ENCODE peak calls at places on chromosomes 3 and 15, in ten cellular contexts. One of them, this sample, is unnamed.

GRCh38 chr3:135915206-135915605 is 50.3 kb upstream of the PPP2R3A start:
- DNase-seq in effector memory CD4-positive, alpha-beta T cell: no peak
- DNase-seq in cardiac muscle cell: no peak
- DNase-seq in AG08395: no peak
- DNase-seq in omental fat pad: no peak
- DNase-seq in ELR: peak
- DNase-seq in mesendoderm: no peak
- DNase-seq in GM13976: no peak
- DNase-seq in fibroblast of villous mesenchyme: no peak
- DNase-seq in lung: no peak
- DNase-seq in this sample: peak

GRCh38 chr15:89171136-89172072 is 50.0 kb downstream of the RLBP1 start:
- DNase-seq in cardiac muscle cell: peak
- DNase-seq in GM13976: peak
- DNase-seq in lung: peak
- DNase-seq in AG08395: peak
- DNase-seq in effector memory CD4-positive, alpha-beta T cell: no peak
- DNase-seq in mesendoderm: peak
- DNase-seq in fibroblast of villous mesenchyme: peak
- DNase-seq in ELR: peak
- DNase-seq in omental fat pad: no peak
- DNase-seq in this sample: peak

GRCh38 chr3:52471371-52472238 is 16.2 kb downstream of the NISCH start:
- DNase-seq in fibroblast of villous mesenchyme: peak
- DNase-seq in GM13976: peak
- DNase-seq in mesendoderm: peak
- DNase-seq in ELR: peak
- DNase-seq in effector memory CD4-positive, alpha-beta T cell: no peak
- DNase-seq in omental fat pad: peak
- DNase-seq in cardiac muscle cell: peak
- DNase-seq in lung: peak
- DNase-seq in AG08395: peak
- DNase-seq in this sample: peak

GRCh38 chr3:171813897-171814460 is 3.7 kb upstream of the PLD1 start:
- DNase-seq in ELR: peak
- DNase-seq in mesendoderm: no peak
- DNase-seq in effector memory CD4-positive, alpha-beta T cell: no peak
- DNase-seq in lung: no peak
- DNase-seq in cardiac muscle cell: no peak
- DNase-seq in GM13976: peak
- DNase-seq in omental fat pad: no peak
- DNase-seq in fibroblast of villous mesenchyme: peak
- DNase-seq in AG08395: peak
- DNase-seq in this sample: no peak

GRCh38 chr3:143120716-143121239 is 1.2 kb downstream of the CHST2 start:
- DNase-seq in AG08395: peak
- DNase-seq in ELR: peak
- DNase-seq in lung: no peak
- DNase-seq in omental fat pad: no peak
- DNase-seq in GM13976: peak
- DNase-seq in mesendoderm: peak
- DNase-seq in effector memory CD4-positive, alpha-beta T cell: no peak
- DNase-seq in cardiac muscle cell: peak
- DNase-seq in fibroblast of villous mesenchyme: no peak
- DNase-seq in this sample: peak

GRCh38 chr15:74131618-74132191 is 1.3 kb downstream of the ISLR2 start:
- DNase-seq in omental fat pad: no peak
- DNase-seq in fibroblast of villous mesenchyme: no peak
- DNase-seq in AG08395: no peak
- DNase-seq in GM13976: no peak
- DNase-seq in cardiac muscle cell: no peak
- DNase-seq in lung: no peak
- DNase-seq in ELR: no peak
- DNase-seq in effector memory CD4-positive, alpha-beta T cell: no peak
- DNase-seq in mesendoderm: no peak
- DNase-seq in this sample: no peak

GRCh38 chr15:83747050-83747717 is 93.3 kb downstream of the ADAMTSL3 start:
- DNase-seq in GM13976: no peak
- DNase-seq in effector memory CD4-positive, alpha-beta T cell: no peak
- DNase-seq in mesendoderm: peak
- DNase-seq in AG08395: peak
- DNase-seq in ELR: peak
- DNase-seq in cardiac muscle cell: no peak
- DNase-seq in omental fat pad: no peak
- DNase-seq in fibroblast of villous mesenchyme: peak
- DNase-seq in lung: no peak
- DNase-seq in this sample: peak

GRCh38 chr3:37058117-37058516 is 64.8 kb downstream of the MLH1 start:
- DNase-seq in AG08395: no peak
- DNase-seq in mesendoderm: no peak
- DNase-seq in cardiac muscle cell: no peak
- DNase-seq in GM13976: no peak
- DNase-seq in effector memory CD4-positive, alpha-beta T cell: no peak
- DNase-seq in omental fat pad: no peak
- DNase-seq in ELR: no peak
- DNase-seq in lung: no peak
- DNase-seq in fibroblast of villous mesenchyme: no peak
- DNase-seq in this sample: no peak

GRCh38 chr15:51114437-51115119 is 19.9 kb upstream of the TNFAIP8L3 start:
- DNase-seq in AG08395: no peak
- DNase-seq in fibroblast of villous mesenchyme: no peak
- DNase-seq in cardiac muscle cell: no peak
- DNase-seq in GM13976: no peak
- DNase-seq in omental fat pad: no peak
- DNase-seq in ELR: no peak
- DNase-seq in mesendoderm: no peak
- DNase-seq in effector memory CD4-positive, alpha-beta T cell: no peak
- DNase-seq in lung: no peak
- DNase-seq in this sample: no peak

GRCh38 chr3:147890114-147890513 is 480.9 kb downstream of the ZIC1 start:
- DNase-seq in cardiac muscle cell: no peak
- DNase-seq in omental fat pad: no peak
- DNase-seq in lung: no peak
- DNase-seq in AG08395: no peak
- DNase-seq in GM13976: no peak
- DNase-seq in ELR: no peak
- DNase-seq in mesendoderm: no peak
- DNase-seq in fibroblast of villous mesenchyme: no peak
- DNase-seq in effector memory CD4-positive, alpha-beta T cell: no peak
- DNase-seq in this sample: no peak

GRCh38 chr3:77251136-77251535 is 211.2 kb downstream of the ROBO2 start:
- DNase-seq in lung: no peak
- DNase-seq in GM13976: no peak
- DNase-seq in effector memory CD4-positive, alpha-beta T cell: no peak
- DNase-seq in omental fat pad: no peak
- DNase-seq in cardiac muscle cell: no peak
- DNase-seq in fibroblast of villous mesenchyme: no peak
- DNase-seq in mesendoderm: peak
- DNase-seq in ELR: no peak
- DNase-seq in AG08395: no peak
- DNase-seq in this sample: no peak

GRCh38 chr3:172256101-172256687 is 192.1 kb downstream of the GHSR start:
- DNase-seq in AG08395: peak
- DNase-seq in ELR: no peak
- DNase-seq in cardiac muscle cell: no peak
- DNase-seq in GM13976: no peak
- DNase-seq in mesendoderm: no peak
- DNase-seq in effector memory CD4-positive, alpha-beta T cell: no peak
- DNase-seq in lung: no peak
- DNase-seq in fibroblast of villous mesenchyme: peak
- DNase-seq in omental fat pad: no peak
- DNase-seq in this sample: no peak

GRCh38 chr3:9395570-9396300 is 1.7 kb upstream of the SETD5 start:
- DNase-seq in fibroblast of villous mesenchyme: no peak
- DNase-seq in omental fat pad: no peak
- DNase-seq in effector memory CD4-positive, alpha-beta T cell: no peak
- DNase-seq in AG08395: no peak
- DNase-seq in cardiac muscle cell: peak
- DNase-seq in ELR: no peak
- DNase-seq in mesendoderm: peak
- DNase-seq in lung: no peak
- DNase-seq in GM13976: no peak
- DNase-seq in this sample: no peak

GRCh38 chr3:66133050-66133757 is 87.6 kb upstream of the SLC25A26 start:
- DNase-seq in GM13976: no peak
- DNase-seq in fibroblast of villous mesenchyme: peak
- DNase-seq in lung: no peak
- DNase-seq in AG08395: no peak
- DNase-seq in effector memory CD4-positive, alpha-beta T cell: no peak
- DNase-seq in cardiac muscle cell: no peak
- DNase-seq in ELR: peak
- DNase-seq in omental fat pad: no peak
- DNase-seq in mesendoderm: no peak
- DNase-seq in this sample: no peak

GRCh38 chr3:101720851-101721649 is 3.4 kb upstream of the CEP97 start:
- DNase-seq in fibroblast of villous mesenchyme: peak
- DNase-seq in effector memory CD4-positive, alpha-beta T cell: no peak
- DNase-seq in GM13976: no peak
- DNase-seq in omental fat pad: no peak
- DNase-seq in AG08395: peak
- DNase-seq in lung: no peak
- DNase-seq in mesendoderm: no peak
- DNase-seq in ELR: peak
- DNase-seq in cardiac muscle cell: no peak
- DNase-seq in this sample: peak

GRCh38 chr15:65355173-65355982 is 22.4 kb downstream of the IGDCC3 start:
- DNase-seq in cardiac muscle cell: peak
- DNase-seq in effector memory CD4-positive, alpha-beta T cell: no peak
- DNase-seq in omental fat pad: no peak
- DNase-seq in mesendoderm: peak
- DNase-seq in AG08395: no peak
- DNase-seq in fibroblast of villous mesenchyme: no peak
- DNase-seq in ELR: no peak
- DNase-seq in GM13976: no peak
- DNase-seq in lung: no peak
- DNase-seq in this sample: no peak

GRCh38 chr3:188067932-188068331 is 86.0 kb upstream of the LPP start:
- DNase-seq in ELR: peak
- DNase-seq in lung: no peak
- DNase-seq in mesendoderm: no peak
- DNase-seq in fibroblast of villous mesenchyme: peak
- DNase-seq in AG08395: peak
- DNase-seq in cardiac muscle cell: no peak
- DNase-seq in GM13976: no peak
- DNase-seq in omental fat pad: no peak
- DNase-seq in effector memory CD4-positive, alpha-beta T cell: no peak
- DNase-seq in this sample: peak

GRCh38 chr3:123892195-123892594 is 8.1 kb upstream of the MYLK start:
- DNase-seq in effector memory CD4-positive, alpha-beta T cell: no peak
- DNase-seq in lung: no peak
- DNase-seq in omental fat pad: no peak
- DNase-seq in GM13976: no peak
- DNase-seq in mesendoderm: no peak
- DNase-seq in cardiac muscle cell: no peak
- DNase-seq in fibroblast of villous mesenchyme: no peak
- DNase-seq in ELR: no peak
- DNase-seq in AG08395: no peak
- DNase-seq in this sample: no peak

GRCh38 chr3:81758275-81758674 is 3.2 kb downstream of the GBE1 start:
- DNase-seq in mesendoderm: no peak
- DNase-seq in AG08395: peak
- DNase-seq in lung: no peak
- DNase-seq in cardiac muscle cell: no peak
- DNase-seq in effector memory CD4-positive, alpha-beta T cell: no peak
- DNase-seq in fibroblast of villous mesenchyme: peak
- DNase-seq in omental fat pad: no peak
- DNase-seq in GM13976: no peak
- DNase-seq in ELR: peak
- DNase-seq in this sample: peak

GRCh38 chr3:61521229-61521628 is 40.1 kb upstream of the PTPRG start:
- DNase-seq in lung: no peak
- DNase-seq in fibroblast of villous mesenchyme: no peak
- DNase-seq in omental fat pad: no peak
- DNase-seq in cardiac muscle cell: no peak
- DNase-seq in AG08395: no peak
- DNase-seq in ELR: no peak
- DNase-seq in GM13976: peak
- DNase-seq in effector memory CD4-positive, alpha-beta T cell: no peak
- DNase-seq in mesendoderm: peak
- DNase-seq in this sample: no peak

GRCh38 chr3:108468577-108468976 is 41.8 kb downstream of the MYH15 start:
- DNase-seq in cardiac muscle cell: no peak
- DNase-seq in fibroblast of villous mesenchyme: no peak
- DNase-seq in effector memory CD4-positive, alpha-beta T cell: no peak
- DNase-seq in GM13976: no peak
- DNase-seq in omental fat pad: no peak
- DNase-seq in AG08395: no peak
- DNase-seq in ELR: no peak
- DNase-seq in lung: no peak
- DNase-seq in mesendoderm: no peak
- DNase-seq in this sample: no peak

This sample was measured in MG63.